ENCODE peak calls at places on chromosomes 6 and 20, in nine cellular contexts. S is breast epithelium, U is H1, G is esophagus muscularis mucosa, H is stomach, M is GM23338, C is upper lobe of left lung, Q is HCT116, B is HL-60. D is an unnamed sample.

GRCh38 chr20:15328084-15328483 is 990.7 kb upstream of the FLRT3 start:
- DNase-seq in S (peak), U (no peak), G (no peak), H (no peak), M (no peak), C (no peak), Q (no peak), B (no peak), D (no peak)

GRCh38 chr20:57996936-57997629 is 231.4 kb downstream of the ANKRD60 start:
- DNase-seq in S (no peak), U (no peak), G (no peak), H (no peak), M (no peak), C (no peak), Q (no peak), B (no peak), D (no peak)

GRCh38 chr6:6916598-6916997 is 191.2 kb upstream of the RREB1 start:
- DNase-seq in S (no peak), U (no peak), G (no peak), H (no peak), M (no peak), C (no peak), Q (no peak), B (no peak), D (no peak)

GRCh38 chr6:122709922-122710512 is 69.5 kb upstream of the FABP7 start:
- DNase-seq in S (no peak), U (no peak), G (no peak), H (no peak), M (no peak), C (peak), Q (no peak), B (peak), D (no peak)

GRCh38 chr6:13649393-13649792 is 34.3 kb downstream of the NOL7 start:
- DNase-seq in S (no peak), U (no peak), G (no peak), H (no peak), M (no peak), C (no peak), Q (no peak), B (no peak), D (no peak)

GRCh38 chr6:106973841-106974336 is 640 bp downstream of the CD24 start:
- DNase-seq in S (peak), U (no peak), G (no peak), H (peak), M (peak), C (peak), Q (no peak), B (no peak), D (no peak)

GRCh38 chr6:138590796-138591709 is 91.8 kb upstream of the NHSL1 start:
- DNase-seq in S (peak), U (no peak), G (no peak), H (peak), M (peak), C (peak), Q (peak), B (peak), D (peak)

GRCh38 chr20:49230021-49230420 is 10.8 kb downstream of the DDX27 start:
- DNase-seq in S (no peak), U (no peak), G (no peak), H (no peak), M (no peak), C (no peak), Q (no peak), B (no peak), D (no peak)

GRCh38 chr20:59031326-59032022 is 661 bp downstream of the ATP5F1E start:
- DNase-seq in S (no peak), U (no peak), G (peak), H (no peak), M (peak), C (no peak), Q (no peak), B (no peak), D (no peak)

GRCh38 chr6:168713839-168714238 is 272.9 kb downstream of the SMOC2 start:
- DNase-seq in S (no peak), U (no peak), G (no peak), H (peak), M (peak), C (no peak), Q (peak), B (no peak), D (no peak)

GRCh38 chr20:39960522-39961420 is 728.3 kb downstream of the MAFB start:
- DNase-seq in S (peak), U (no peak), G (no peak), H (no peak), M (peak), C (no peak), Q (no peak), B (no peak), D (no peak)

GRCh38 chr6:12354499-12354898 is 64.3 kb downstream of the EDN1 start:
- DNase-seq in S (peak), U (peak), G (no peak), H (peak), M (peak), C (peak), Q (no peak), B (no peak), D (no peak)

GRCh38 chr6:1856381-1856780 is 246.7 kb downstream of the FOXC1 start:
- DNase-seq in S (no peak), U (no peak), G (no peak), H (no peak), M (no peak), C (peak), Q (no peak), B (no peak), D (no peak)

GRCh38 chr6:26401389-26401986 is 587 bp upstream of the BTN3A1 start:
- DNase-seq in S (no peak), U (no peak), G (no peak), H (no peak), M (no peak), C (no peak), Q (no peak), B (no peak), D (no peak)

GRCh38 chr6:5457983-5458683 is 196.8 kb downstream of the FARS2 start:
- DNase-seq in S (peak), U (no peak), G (no peak), H (peak), M (no peak), C (peak), Q (no peak), B (no peak), D (no peak)
- H3K4me3 ChIP-seq in S (peak), U (no peak), G (no peak), H (no peak), M (no peak), C (no peak), Q (no peak), B (no peak), D (no peak)

DNA sequence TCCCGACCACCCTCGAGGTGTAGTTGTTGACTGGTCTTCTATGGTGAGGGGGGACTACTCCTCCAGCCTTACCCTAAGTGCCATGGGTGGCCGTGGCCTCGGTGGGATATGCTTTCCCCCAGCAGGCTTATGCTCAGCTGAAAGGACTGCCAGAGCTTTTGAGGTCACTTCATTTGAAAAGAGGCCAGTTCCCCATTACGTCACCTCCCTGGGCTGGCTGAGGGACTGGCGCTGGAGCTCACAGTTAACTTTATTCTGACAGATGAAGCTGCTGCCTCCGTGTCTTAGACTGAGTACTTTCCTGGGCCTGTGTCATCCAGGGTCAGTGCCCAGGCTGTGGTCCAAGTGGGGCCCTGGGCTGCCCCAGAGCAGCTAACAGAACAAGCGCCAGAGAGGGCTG is 42.8 kb upstream of the PCMTD2 start:
- DNase-seq in S (no peak), U (no peak), G (peak), H (peak), M (no peak), C (peak), Q (no peak), B (peak), D (no peak)
- TF ChIP-seq POLR2AphosphoS5 in S (no peak), U (no peak), G (no peak), H (no peak), M (no peak), C (no peak), Q (no peak), B (no peak), D (no peak)

DNA sequence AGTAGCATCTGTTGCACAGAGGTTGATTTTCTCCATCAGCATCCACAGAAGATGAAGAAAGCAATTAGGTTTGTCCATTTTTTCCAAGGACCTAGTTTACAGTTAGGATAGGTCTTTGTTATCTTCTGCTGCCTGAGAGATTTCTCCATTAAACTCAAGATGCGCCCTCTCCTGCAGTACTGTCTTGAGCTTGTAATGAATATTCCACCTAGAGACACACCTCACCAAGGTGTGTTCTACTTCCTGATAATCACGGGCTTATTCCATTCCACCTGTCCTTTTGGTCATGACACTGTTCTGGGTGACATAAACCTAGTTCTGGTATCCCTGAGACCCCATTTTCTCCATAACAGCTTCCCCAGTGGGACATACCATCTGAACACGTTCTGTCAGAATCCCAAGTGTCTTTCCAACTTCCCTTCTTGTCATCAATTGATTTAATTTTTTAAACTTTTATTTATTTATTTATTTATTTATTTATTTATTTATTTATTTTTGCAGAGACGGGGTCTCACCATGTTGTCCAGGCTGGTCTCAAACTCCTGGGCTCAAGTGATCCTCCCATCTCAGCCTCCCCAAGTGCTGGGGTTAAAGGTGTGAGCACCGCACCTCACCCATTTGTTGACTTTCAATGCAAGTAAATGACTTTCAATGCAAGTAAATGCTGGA is 75.6 kb upstream of the HS3ST5 start:
- DNase-seq in S (no peak), U (no peak), G (no peak), H (no peak), M (no peak), C (no peak), Q (no peak), B (no peak), D (no peak)
- H3K4me3 ChIP-seq in S (no peak), U (no peak), G (no peak), H (no peak), M (no peak), C (no peak), Q (no peak), B (no peak), D (no peak)

GRCh38 chr6:31814677-31815024 is 432 bp downstream of the HSPA1L start:
- DNase-seq in S (peak), U (peak), G (peak), H (peak), M (peak), C (peak), Q (peak), B (peak), D (peak)
- TF ChIP-seq POLR2AphosphoS5 in S (peak), U (peak), G (peak), H (peak), M (peak), C (peak), Q (peak), B (no peak), D (peak)

DNA sequence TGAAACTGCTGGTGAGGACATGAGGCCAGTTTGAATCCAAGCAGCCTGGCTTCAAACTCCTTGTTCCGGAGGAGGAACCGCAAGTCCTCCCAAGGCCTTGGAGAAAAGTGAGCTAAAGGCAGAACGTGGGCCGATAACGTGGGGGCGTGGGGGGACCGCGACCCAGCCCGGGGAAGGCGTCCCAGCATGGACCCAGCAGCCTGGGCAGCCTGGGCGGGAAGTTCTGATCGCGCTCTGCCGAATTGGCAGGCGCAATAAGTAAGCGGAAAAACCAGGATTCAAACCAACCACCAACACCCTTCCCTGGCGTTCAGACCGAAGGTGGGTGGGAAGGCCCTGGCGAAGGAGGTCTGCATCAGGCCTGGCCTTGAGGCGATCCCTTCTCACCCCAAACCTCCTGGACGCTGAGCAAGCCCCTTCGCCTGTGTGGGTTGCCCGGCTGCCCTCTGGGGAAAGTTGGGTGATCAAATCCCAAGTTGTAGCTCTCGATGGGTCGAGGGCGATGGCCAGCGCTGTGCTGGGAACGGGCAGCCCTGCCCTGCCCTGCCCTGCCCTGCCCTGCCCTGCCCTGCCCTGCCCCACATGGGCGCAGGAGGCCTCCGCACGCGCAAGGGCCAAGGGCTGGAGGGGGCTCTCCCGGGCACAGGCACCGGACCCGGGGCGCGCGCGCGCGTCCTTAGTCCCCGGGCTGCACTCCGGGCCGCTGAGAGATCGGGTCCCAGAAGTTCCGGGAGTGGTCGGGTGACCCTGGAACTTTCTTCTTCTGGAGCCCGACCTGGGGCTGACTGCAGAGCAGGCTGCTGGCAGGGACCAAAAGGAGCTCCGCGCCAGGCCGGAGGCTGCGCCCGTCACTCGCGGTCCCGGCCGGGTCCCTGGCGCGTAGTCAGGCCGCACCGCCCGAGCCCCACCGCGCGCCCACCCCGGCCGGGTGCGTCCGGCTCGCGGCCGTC is 644 bp upstream of the SLC22A3 start:
- DNase-seq in S (no peak), U (no peak), G (no peak), H (no peak), M (peak), C (peak), Q (no peak), B (no peak), D (no peak)
- H3K4me3 ChIP-seq in S (peak), U (peak), G (peak), H (peak), M (peak), C (no peak), Q (no peak), B (no peak), D (no peak)

GRCh38 chr20:35699127-35699913 is at the start of the genes NFS1 and ROMO1:
- DNase-seq in S (peak), U (peak), G (peak), H (peak), M (peak), C (peak), Q (peak), B (peak), D (no peak)

GRCh38 chr20:35697696-35698297 is 1.4 kb downstream of the NFS1 start:
- DNase-seq in S (no peak), U (no peak), G (no peak), H (peak), M (no peak), C (no peak), Q (no peak), B (no peak), D (no peak)

GRCh38 chr20:35698298-35699126 is 640 bp downstream of the NFS1 start:
- DNase-seq in S (no peak), U (no peak), G (no peak), H (peak), M (peak), C (peak), Q (no peak), B (peak), D (no peak)

GRCh38 chr20:35695245-35695749 is 3.9 kb downstream of the NFS1 start:
- DNase-seq in S (no peak), U (no peak), G (peak), H (peak), M (no peak), C (no peak), Q (no peak), B (no peak), D (no peak)

GRCh38 chr20:35695978-35696377 is 3.2 kb downstream of the NFS1 start:
- DNase-seq in S (no peak), U (no peak), G (no peak), H (no peak), M (no peak), C (no peak), Q (no peak), B (no peak), D (no peak)
- TF ChIP-seq POLR2AphosphoS5 in S (no peak), U (no peak), G (no peak), H (no peak), M (no peak), C (no peak), Q (no peak), B (no peak), D (no peak)

D was measured in Panc1.